ENCODE peak calls at places on chromosomes 1 and 21, in ten cellular contexts. One of them, this sample, is unnamed.
A peak's percentile ranks its signal among the peaks of the same experiment; 100 is the strongest.

GRCh38 chr21:31294691-31295090 is 49.4 kb downstream of the TIAM1 start:
- DNase-seq in thyroid gland: no peak
- DNase-seq in CD8-positive, alpha-beta memory T cell: no peak
- DNase-seq in AG10803: no peak
- DNase-seq in H7: no peak
- DNase-seq in cardiac muscle cell: no peak
- DNase-seq in CD8-positive, alpha-beta T cell: no peak
- DNase-seq in mammary epithelial cell: no peak
- DNase-seq in right cardiac atrium: no peak
- DNase-seq in AG04449: no peak
- DNase-seq in this sample: no peak

GRCh38 chr1:28526886-28527285 is 21.0 kb downstream of the RCC1 start:
- DNase-seq in thyroid gland: no peak
- DNase-seq in CD8-positive, alpha-beta memory T cell: no peak
- DNase-seq in AG10803: peak; percentile 52
- DNase-seq in H7: no peak
- DNase-seq in cardiac muscle cell: no peak
- DNase-seq in CD8-positive, alpha-beta T cell: no peak
- DNase-seq in mammary epithelial cell: peak; percentile 56
- DNase-seq in right cardiac atrium: no peak
- DNase-seq in AG04449: no peak
- DNase-seq in this sample: peak; percentile 64

GRCh38 chr1:225454067-225454618 is 26.3 kb upstream of the LBR start:
- DNase-seq in thyroid gland: no peak
- DNase-seq in CD8-positive, alpha-beta memory T cell: no peak
- DNase-seq in AG10803: no peak
- DNase-seq in H7: no peak
- DNase-seq in cardiac muscle cell: no peak
- DNase-seq in CD8-positive, alpha-beta T cell: no peak
- DNase-seq in mammary epithelial cell: no peak
- DNase-seq in right cardiac atrium: no peak
- DNase-seq in AG04449: no peak
- DNase-seq in this sample: no peak

GRCh38 chr1:23472351-23473036 is 11.5 kb downstream of the ASAP3 start:
- DNase-seq in thyroid gland: no peak
- DNase-seq in CD8-positive, alpha-beta memory T cell: no peak
- DNase-seq in AG10803: no peak
- DNase-seq in H7: no peak
- DNase-seq in cardiac muscle cell: no peak
- DNase-seq in CD8-positive, alpha-beta T cell: no peak
- DNase-seq in mammary epithelial cell: no peak
- DNase-seq in right cardiac atrium: no peak
- DNase-seq in AG04449: no peak
- DNase-seq in this sample: no peak

GRCh38 chr1:181062800-181063428 is 25.6 kb upstream of the IER5 start:
- DNase-seq in thyroid gland: no peak
- DNase-seq in CD8-positive, alpha-beta memory T cell: peak; percentile 2
- DNase-seq in AG10803: peak; percentile 90
- DNase-seq in H7: no peak
- DNase-seq in cardiac muscle cell: peak; percentile 55
- DNase-seq in CD8-positive, alpha-beta T cell: peak; percentile 20
- DNase-seq in mammary epithelial cell: no peak
- DNase-seq in right cardiac atrium: no peak
- DNase-seq in AG04449: peak; percentile 41
- DNase-seq in this sample: peak; percentile 35

GRCh38 chr1:6975371-6975770 is 190.1 kb downstream of the CAMTA1 start:
- DNase-seq in thyroid gland: no peak
- DNase-seq in CD8-positive, alpha-beta memory T cell: no peak
- DNase-seq in AG10803: no peak
- DNase-seq in H7: no peak
- DNase-seq in cardiac muscle cell: no peak
- DNase-seq in CD8-positive, alpha-beta T cell: no peak
- DNase-seq in mammary epithelial cell: no peak
- DNase-seq in right cardiac atrium: no peak
- DNase-seq in AG04449: no peak
- DNase-seq in this sample: no peak

GRCh38 chr1:171438441-171438840 is 46.9 kb upstream of the PRRC2C start:
- DNase-seq in thyroid gland: peak; percentile 3
- DNase-seq in CD8-positive, alpha-beta memory T cell: no peak
- DNase-seq in AG10803: peak; percentile 93
- DNase-seq in H7: no peak
- DNase-seq in cardiac muscle cell: peak; percentile 97
- DNase-seq in CD8-positive, alpha-beta T cell: no peak
- DNase-seq in mammary epithelial cell: peak; percentile 95
- DNase-seq in right cardiac atrium: peak; percentile 62
- DNase-seq in AG04449: peak; percentile 91
- DNase-seq in this sample: no peak

GRCh38 chr1:32962248-32962896 is 2.2 kb downstream of the RNF19B start:
- DNase-seq in thyroid gland: no peak
- DNase-seq in CD8-positive, alpha-beta memory T cell: no peak
- DNase-seq in AG10803: peak; percentile 35
- DNase-seq in H7: no peak
- DNase-seq in cardiac muscle cell: no peak
- DNase-seq in CD8-positive, alpha-beta T cell: no peak
- DNase-seq in mammary epithelial cell: no peak
- DNase-seq in right cardiac atrium: no peak
- DNase-seq in AG04449: no peak
- DNase-seq in this sample: no peak

GRCh38 chr1:226083303-226084101 is 21.0 kb downstream of the H3-3A start:
- DNase-seq in thyroid gland: peak; percentile 89
- DNase-seq in CD8-positive, alpha-beta memory T cell: peak; percentile 93
- DNase-seq in AG10803: peak; percentile 69
- DNase-seq in H7: peak; percentile 99
- DNase-seq in cardiac muscle cell: peak; percentile 88
- DNase-seq in CD8-positive, alpha-beta T cell: peak; percentile 87
- DNase-seq in mammary epithelial cell: peak; percentile 75
- DNase-seq in right cardiac atrium: peak; percentile 89
- DNase-seq in AG04449: no peak
- DNase-seq in this sample: peak; percentile 90

GRCh38 chr1:155962599-155963211 is 15.6 kb downstream of the ARHGEF2 start:
- DNase-seq in thyroid gland: peak; percentile 31
- DNase-seq in CD8-positive, alpha-beta memory T cell: no peak
- DNase-seq in AG10803: no peak
- DNase-seq in H7: no peak
- DNase-seq in cardiac muscle cell: peak; percentile 65
- DNase-seq in CD8-positive, alpha-beta T cell: no peak
- DNase-seq in mammary epithelial cell: peak; percentile 47
- DNase-seq in right cardiac atrium: peak; percentile 68
- DNase-seq in AG04449: no peak
- DNase-seq in this sample: no peak

GRCh38 chr1:21361506-21361905 is 71.2 kb upstream of the ECE1 start:
- DNase-seq in thyroid gland: no peak
- DNase-seq in CD8-positive, alpha-beta memory T cell: no peak
- DNase-seq in AG10803: no peak
- DNase-seq in H7: no peak
- DNase-seq in cardiac muscle cell: no peak
- DNase-seq in CD8-positive, alpha-beta T cell: no peak
- DNase-seq in mammary epithelial cell: peak; percentile 13
- DNase-seq in right cardiac atrium: no peak
- DNase-seq in AG04449: no peak
- DNase-seq in this sample: no peak

GRCh38 chr1:178867670-178868069 is 3.2 kb downstream of the ANGPTL1 start:
- DNase-seq in thyroid gland: no peak
- DNase-seq in CD8-positive, alpha-beta memory T cell: no peak
- DNase-seq in AG10803: peak; percentile 27
- DNase-seq in H7: no peak
- DNase-seq in cardiac muscle cell: peak; percentile 38
- DNase-seq in CD8-positive, alpha-beta T cell: no peak
- DNase-seq in mammary epithelial cell: no peak
- DNase-seq in right cardiac atrium: no peak
- DNase-seq in AG04449: no peak
- DNase-seq in this sample: no peak

DNA sequence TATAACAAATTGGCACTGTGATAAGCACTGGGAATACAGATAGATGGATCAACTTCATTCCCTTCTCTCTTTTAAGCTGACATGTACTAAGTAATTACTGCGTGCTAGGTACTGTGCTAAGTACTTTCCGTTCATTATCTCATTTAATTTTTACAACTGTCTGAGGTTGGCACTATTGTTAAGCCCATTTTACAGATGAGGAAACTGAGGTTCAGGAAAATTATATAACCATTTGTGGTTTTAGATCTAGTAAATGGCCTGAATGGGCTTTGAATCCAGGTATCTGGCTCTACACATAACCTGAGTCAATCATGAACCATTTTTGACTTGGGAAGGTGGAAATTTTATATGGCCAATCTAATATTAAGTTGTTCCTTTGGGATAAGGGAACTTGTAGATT is 3.6 kb upstream of the HMGCS2 start:
- DNase-seq in thyroid gland: no peak
- DNase-seq in CD8-positive, alpha-beta memory T cell: no peak
- DNase-seq in AG10803: no peak
- DNase-seq in H7: no peak
- DNase-seq in cardiac muscle cell: no peak
- DNase-seq in CD8-positive, alpha-beta T cell: no peak
- DNase-seq in mammary epithelial cell: no peak
- DNase-seq in right cardiac atrium: no peak
- DNase-seq in AG04449: no peak
- DNase-seq in this sample: no peak
- H3K4me3 ChIP-seq in thyroid gland: no peak overlapping the region
- H3K4me3 ChIP-seq in CD8-positive, alpha-beta memory T cell: no peak overlapping the region
- H3K4me3 ChIP-seq in AG10803: no peak overlapping the region
- H3K4me3 ChIP-seq in H7: no peak overlapping the region
- H3K4me3 ChIP-seq in cardiac muscle cell: no peak overlapping the region
- H3K4me3 ChIP-seq in CD8-positive, alpha-beta T cell: no peak overlapping the region
- H3K4me3 ChIP-seq in mammary epithelial cell: no peak overlapping the region
- H3K4me3 ChIP-seq in right cardiac atrium: no peak overlapping the region
- H3K4me3 ChIP-seq in AG04449: no peak overlapping the region
- H3K4me3 ChIP-seq in this sample: no peak overlapping the region

DNA sequence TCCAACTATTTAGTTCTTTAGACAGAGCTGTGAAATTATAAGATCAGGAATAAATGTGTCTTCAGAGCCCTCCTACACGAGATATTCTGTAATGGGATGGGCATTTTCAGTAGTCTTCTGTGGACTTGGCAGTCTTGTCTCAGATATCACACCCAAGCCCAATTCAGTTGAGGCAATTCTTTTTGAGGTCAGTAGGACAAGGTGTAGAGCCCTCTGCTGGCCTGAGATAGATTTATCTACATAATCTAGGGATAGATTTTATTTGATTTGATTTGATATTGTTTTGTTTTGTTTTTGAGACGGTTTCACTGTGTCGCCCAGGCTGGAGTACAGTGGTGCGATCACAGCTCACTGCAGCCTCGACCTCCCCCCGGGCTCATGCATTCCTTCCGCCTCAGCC is 77.5 kb downstream of the FMN2 start:
- DNase-seq in thyroid gland: no peak
- DNase-seq in CD8-positive, alpha-beta memory T cell: no peak
- DNase-seq in AG10803: peak; percentile 57
- DNase-seq in H7: no peak
- DNase-seq in cardiac muscle cell: no peak
- DNase-seq in CD8-positive, alpha-beta T cell: no peak
- DNase-seq in mammary epithelial cell: no peak
- DNase-seq in right cardiac atrium: no peak
- DNase-seq in AG04449: no peak
- DNase-seq in this sample: no peak
- H3K4me3 ChIP-seq in thyroid gland: no peak overlapping the region
- H3K4me3 ChIP-seq in CD8-positive, alpha-beta memory T cell: no peak overlapping the region
- H3K4me3 ChIP-seq in AG10803: no peak overlapping the region
- H3K4me3 ChIP-seq in H7: no peak overlapping the region
- H3K4me3 ChIP-seq in cardiac muscle cell: no peak overlapping the region
- H3K4me3 ChIP-seq in CD8-positive, alpha-beta T cell: no peak overlapping the region
- H3K4me3 ChIP-seq in mammary epithelial cell: no peak overlapping the region
- H3K4me3 ChIP-seq in right cardiac atrium: no peak overlapping the region
- H3K4me3 ChIP-seq in AG04449: no peak overlapping the region
- H3K4me3 ChIP-seq in this sample: no peak overlapping the region

DNA sequence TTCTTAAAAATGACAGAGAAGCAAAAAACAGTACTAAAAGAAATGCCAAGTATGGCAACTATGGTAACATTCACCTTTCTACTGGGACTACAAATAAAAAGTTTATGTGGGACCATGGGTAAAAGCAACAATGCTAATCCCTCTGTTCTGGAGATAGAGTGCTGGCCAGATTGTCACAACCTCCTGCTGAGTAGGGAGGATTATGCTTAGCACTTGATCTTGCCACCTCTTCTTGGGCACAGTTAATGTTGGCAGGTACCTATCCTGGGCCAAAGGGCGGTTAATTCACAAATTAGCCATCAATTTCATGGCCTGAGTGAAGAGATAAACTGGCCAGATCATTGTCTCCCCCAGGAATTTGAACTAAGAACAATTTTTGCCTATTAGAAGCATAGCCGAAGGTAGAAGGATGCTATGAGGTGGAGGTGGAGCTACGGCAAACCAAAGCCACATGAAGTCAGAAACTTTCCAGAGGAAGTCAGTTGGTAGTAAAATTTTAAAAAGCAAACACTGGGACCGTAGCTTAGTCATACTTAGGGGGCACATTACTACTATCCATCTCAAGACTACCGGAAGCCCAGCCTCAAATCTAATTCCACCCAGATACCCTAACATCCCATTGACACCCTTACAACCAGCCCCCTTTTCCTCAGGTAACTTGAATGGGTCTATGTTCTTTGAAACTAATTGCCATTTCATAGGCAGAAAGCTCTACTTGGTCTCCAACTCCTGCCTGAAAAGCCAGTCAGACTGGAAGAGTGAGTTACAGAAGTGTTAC is 2.7 kb downstream of the SCYL3 start:
- DNase-seq in thyroid gland: peak; percentile 48
- DNase-seq in CD8-positive, alpha-beta memory T cell: peak; percentile 13
- DNase-seq in AG10803: no peak
- DNase-seq in H7: peak; percentile 39
- DNase-seq in cardiac muscle cell: no peak
- DNase-seq in CD8-positive, alpha-beta T cell: peak; percentile 45
- DNase-seq in mammary epithelial cell: peak; percentile 58
- DNase-seq in right cardiac atrium: no peak
- DNase-seq in AG04449: no peak
- DNase-seq in this sample: peak; percentile 61
- H3K4me3 ChIP-seq in thyroid gland: no peak overlapping the region
- H3K4me3 ChIP-seq in CD8-positive, alpha-beta memory T cell: peak overlapping the region; percentile 33
- H3K4me3 ChIP-seq in AG10803: no peak overlapping the region
- H3K4me3 ChIP-seq in H7: no peak overlapping the region
- H3K4me3 ChIP-seq in cardiac muscle cell: no peak overlapping the region
- H3K4me3 ChIP-seq in CD8-positive, alpha-beta T cell: peak overlapping the region; percentile 23
- H3K4me3 ChIP-seq in mammary epithelial cell: no peak overlapping the region
- H3K4me3 ChIP-seq in right cardiac atrium: no peak overlapping the region
- H3K4me3 ChIP-seq in AG04449: no peak overlapping the region
- H3K4me3 ChIP-seq in this sample: no peak overlapping the region

DNA sequence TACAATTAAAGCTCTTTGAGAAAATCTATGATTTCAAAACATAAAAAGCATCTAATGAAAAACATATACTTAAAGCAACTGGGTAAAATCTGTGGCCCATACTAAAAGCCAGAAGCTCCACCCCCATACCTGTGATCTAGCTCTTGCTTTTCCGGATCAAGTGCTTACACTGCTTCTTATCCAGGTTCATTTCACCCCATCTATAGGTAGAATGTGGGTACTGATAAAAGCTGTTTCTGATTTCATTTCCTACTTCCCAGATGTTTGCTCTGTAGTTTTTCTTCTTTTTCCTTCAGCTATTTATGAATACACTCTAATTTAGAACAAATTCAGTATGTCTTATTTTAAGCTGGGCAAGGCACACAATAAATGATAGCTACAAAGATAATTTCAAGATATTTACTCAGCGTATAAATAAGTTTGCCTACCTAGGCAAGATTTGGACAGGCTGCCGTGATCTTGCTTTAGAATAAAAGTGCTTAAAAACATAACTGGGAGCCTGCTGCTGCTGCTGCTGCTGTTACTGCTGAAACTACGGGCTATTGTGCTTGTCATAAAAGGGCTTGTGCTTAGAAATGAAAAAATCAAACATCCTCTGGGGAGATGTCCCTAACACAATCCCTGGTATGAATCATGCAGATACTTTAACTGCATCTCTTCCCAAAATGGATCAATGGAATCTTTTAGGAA is 2.1 kb downstream of the SIPA1L2 start:
- DNase-seq in thyroid gland: peak; percentile 27
- DNase-seq in CD8-positive, alpha-beta memory T cell: no peak
- DNase-seq in AG10803: peak; percentile 34
- DNase-seq in H7: peak; percentile 62
- DNase-seq in cardiac muscle cell: peak; percentile 25
- DNase-seq in CD8-positive, alpha-beta T cell: no peak
- DNase-seq in mammary epithelial cell: peak; percentile 67
- DNase-seq in right cardiac atrium: no peak
- DNase-seq in AG04449: no peak
- DNase-seq in this sample: no peak
- H3K4me3 ChIP-seq in thyroid gland: no peak overlapping the region
- H3K4me3 ChIP-seq in CD8-positive, alpha-beta memory T cell: no peak overlapping the region
- H3K4me3 ChIP-seq in AG10803: peak overlapping the region; percentile 74
- H3K4me3 ChIP-seq in H7: no peak overlapping the region
- H3K4me3 ChIP-seq in cardiac muscle cell: peak overlapping the region; percentile 75
- H3K4me3 ChIP-seq in CD8-positive, alpha-beta T cell: no peak overlapping the region
- H3K4me3 ChIP-seq in mammary epithelial cell: no peak overlapping the region
- H3K4me3 ChIP-seq in right cardiac atrium: peak overlapping the region; percentile 97
- H3K4me3 ChIP-seq in AG04449: peak overlapping the region; percentile 15
- H3K4me3 ChIP-seq in this sample: no peak overlapping the region